ENCODE peak calls at places on chromosomes 5 and 9, in eight cellular contexts. Y, H, V, R, Q, T, B and E are unnamed samples.
A peak's percentile ranks its signal among the peaks of the same experiment; 100 is the strongest.

GRCh38 chr5:45695011-45695667 is 1.0 kb downstream of the HCN1 start:
- DNase-seq in V (peak; percentile 52), Q (peak; percentile 10), Y (no peak), H (no peak), T (no peak), R (no peak), B (no peak), E (no peak)

GRCh38 chr5:151463137-151464029 is 16.0 kb downstream of the SLC36A1 start:
- DNase-seq in B (no peak), Q (no peak), T (no peak), H (no peak), Y (no peak), V (peak; percentile 79), R (no peak), E (peak; percentile 51)

GRCh38 chr5:159178978-159179377 is 30.4 kb downstream of the RNF145 start:
- DNase-seq in Q (peak; percentile 84), Y (peak; percentile 71), V (no peak), R (no peak), T (no peak), H (peak; percentile 99), B (peak; percentile 38), E (peak; percentile 36)

GRCh38 chr9:116156621-116157314 is 3.2 kb downstream of the PAPPA start:
- DNase-seq in H (peak; percentile 65), Y (no peak), B (peak; percentile 85), T (peak; percentile 35), Q (peak; percentile 92), V (peak; percentile 74), R (peak; percentile 66), E (no peak)

GRCh38 chr9:7982907-7983306 is 183.3 kb upstream of the DMAC1 start:
- DNase-seq in Q (no peak), H (no peak), V (no peak), T (no peak), Y (no peak), B (no peak), R (no peak), E (no peak)

GRCh38 chr5:14686517-14686916 is 22.0 kb downstream of the OTULIN start:
- DNase-seq in B (no peak), V (no peak), H (no peak), Y (peak; percentile 41), T (no peak), Q (no peak), R (no peak), E (no peak)

GRCh38 chr5:40735609-40736008 is 20.2 kb downstream of the TTC33 start:
- DNase-seq in Y (no peak), B (no peak), H (no peak), Q (no peak), R (no peak), T (no peak), V (no peak), E (no peak)

GRCh38 chr9:35000535-35001284 is 11.2 kb downstream of the DNAJB5 start:
- DNase-seq in V (peak; percentile 57), T (no peak), Y (peak; percentile 44), Q (no peak), B (no peak), H (peak; percentile 55), R (no peak), E (no peak)

GRCh38 chr5:149656576-149657182 is 73.4 kb upstream of the PPARGC1B start:
- DNase-seq in V (peak; percentile 91), R (no peak), Y (peak; percentile 13), H (no peak), B (no peak), Q (peak; percentile 58), T (no peak), E (no peak)

GRCh38 chr9:118563677-118564076 is 805.6 kb downstream of the BRINP1 start:
- DNase-seq in B (no peak), T (no peak), Q (no peak), V (no peak), R (no peak), Y (no peak), H (peak; percentile 28), E (no peak)

GRCh38 chr5:121164632-121165031 is 687.0 kb upstream of the FTMT start:
- DNase-seq in T (no peak), V (no peak), Q (no peak), B (no peak), H (no peak), R (no peak), Y (no peak), E (no peak)

GRCh38 chr9:27483576-27483975 is 40.5 kb upstream of the IFNK start:
- DNase-seq in Y (no peak), R (no peak), V (no peak), T (no peak), Q (no peak), H (no peak), B (no peak), E (no peak)

GRCh38 chr9:7570107-7570720 is 229.4 kb downstream of the DMAC1 start:
- DNase-seq in Y (peak; percentile 11), B (peak; percentile 15), T (peak; percentile 6), R (no peak), V (peak; percentile 85), Q (peak; percentile 63), H (peak; percentile 16), E (peak; percentile 27)

GRCh38 chr9:130451509-130452388 is 7.0 kb downstream of the ASS1 start:
- DNase-seq in Q (peak; percentile 93), H (peak; percentile 93), R (peak; percentile 91), Y (peak; percentile 81), T (peak; percentile 62), V (peak; percentile 81), B (peak; percentile 94), E (peak; percentile 83)

GRCh38 chr9:121743441-121744001 is 92.1 kb downstream of the DAB2IP start:
- DNase-seq in V (peak; percentile 74), R (peak; percentile 91), T (peak; percentile 62), Y (no peak), Q (no peak), B (peak; percentile 86), H (peak; percentile 84), E (peak; percentile 83)

GRCh38 chr9:6049798-6050197 is 34.4 kb upstream of the RANBP6 start:
- DNase-seq in H (no peak), V (peak; percentile 65), B (no peak), Y (no peak), R (no peak), T (no peak), Q (peak; percentile 10), E (no peak)

GRCh38 chr9:38700695-38701094 is 19.2 kb downstream of the FAM240B start:
- DNase-seq in Y (peak; percentile 58), V (no peak), T (no peak), H (peak; percentile 87), B (no peak), R (no peak), Q (no peak), E (no peak)

GRCh38 chr5:17217421-17218352 is at the start of gene BASP1:
- DNase-seq in R (peak; percentile 90), V (peak; percentile 88), H (peak; percentile 85), B (peak; percentile 79), T (peak; percentile 42), Y (no peak), Q (peak; percentile 94), E (peak; percentile 85)

GRCh38 chr5:180313677-180314076 is 21.8 kb upstream of the MAPK9 start:
- DNase-seq in H (no peak), R (peak; percentile 91), V (peak; percentile 71), T (no peak), B (no peak), Y (no peak), Q (no peak), E (no peak)

GRCh38 chr5:172556262-172556661 is 84.8 kb upstream of the NEURL1B start:
- DNase-seq in T (no peak), Q (no peak), V (no peak), Y (no peak), R (no peak), B (no peak), H (peak; percentile 57), E (no peak)

DNA sequence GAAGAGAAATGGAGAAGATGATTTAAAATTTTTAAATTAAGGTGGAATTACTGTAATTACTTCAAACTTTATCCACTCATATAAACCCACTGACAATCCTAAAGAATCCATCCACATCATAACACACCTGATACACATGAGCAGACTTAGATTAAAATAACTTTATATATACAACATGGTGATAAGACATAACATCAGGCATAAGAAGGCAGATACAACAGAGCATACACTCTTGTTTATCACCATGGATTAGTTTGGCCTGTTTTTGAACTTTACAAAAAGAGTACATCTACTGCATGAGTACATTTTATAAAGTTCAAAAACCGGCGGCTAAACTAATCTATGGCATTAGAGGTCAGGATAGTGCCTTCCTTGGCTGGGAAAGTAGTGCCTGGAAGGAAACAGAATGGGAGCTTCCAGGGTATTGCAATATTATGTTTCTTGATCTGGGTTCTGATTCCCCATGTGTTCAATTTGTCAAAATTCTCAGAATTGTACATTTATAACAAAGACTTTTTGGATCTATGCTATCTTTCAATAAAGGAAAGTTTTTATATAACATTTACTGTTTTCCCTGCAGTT is 15.1 kb downstream of the RICTOR start:
- DNase-seq in Q (no peak), B (no peak), T (no peak), V (no peak), H (no peak), R (no peak), Y (no peak), E (no peak)
- H3K4me3 ChIP-seq in Q (no peak overlapping the region), B (no peak overlapping the region), T (no peak overlapping the region), V (no peak overlapping the region), H (no peak overlapping the region), R (no peak overlapping the region), Y (no peak overlapping the region), E (no peak overlapping the region)

GRCh38 chr5:75847561-75848021 is 130.4 kb upstream of the POC5 start:
- DNase-seq in B (no peak), H (no peak), V (no peak), Y (no peak), T (no peak), Q (no peak), R (no peak), E (no peak)
- H3K27ac ChIP-seq in B (no peak overlapping the region), H (no peak overlapping the region), V (no peak overlapping the region), Y (no peak overlapping the region), T (no peak overlapping the region), Q (no peak overlapping the region), R (no peak overlapping the region), E (no peak overlapping the region)

GRCh38 chr5:171315386-171315891 is 6.4 kb downstream of the TLX3 start:
- DNase-seq in Q (no peak), V (peak; percentile 59), Y (no peak), T (no peak), R (peak; percentile 59), H (no peak), B (no peak), E (no peak)
- H3K4me3 ChIP-seq in Q (no peak overlapping the region), V (peak overlapping the region; percentile 39), Y (no peak overlapping the region), T (peak overlapping the region; percentile 30), R (no peak overlapping the region), H (no peak overlapping the region), B (no peak overlapping the region), E (no peak overlapping the region)

GRCh38 chr9:22210936-22211335 is 201.8 kb upstream of the CDKN2B start:
- DNase-seq in R (no peak), Q (no peak), H (peak; percentile 63), V (no peak), B (no peak), T (no peak), Y (no peak), E (no peak)

GRCh38 chr9:22208846-22209585 is 199.9 kb upstream of the CDKN2B start:
- DNase-seq in B (no peak), Y (no peak), V (no peak), H (peak; percentile 83), Q (no peak), T (no peak), R (no peak), E (no peak)

GRCh38 chr9:22211588-22212360 is 202.7 kb upstream of the CDKN2B start:
- DNase-seq in V (no peak), T (no peak), R (no peak), Q (no peak), H (peak; percentile 97), B (no peak), Y (no peak), E (no peak)

GRCh38 chr9:22206833-22207232 is 197.7 kb upstream of the CDKN2B start:
- DNase-seq in B (no peak), H (no peak), Y (no peak), V (no peak), T (no peak), R (no peak), Q (no peak), E (no peak)

GRCh38 chr9:22210262-22210661 is 201.2 kb upstream of the CDKN2B start:
- DNase-seq in R (no peak), Y (no peak), T (no peak), B (no peak), V (no peak), H (peak; percentile 36), Q (no peak), E (no peak)
- H3K27ac ChIP-seq in R (no peak overlapping the region), Y (no peak overlapping the region), T (no peak overlapping the region), B (no peak overlapping the region), V (no peak overlapping the region), H (no peak overlapping the region), Q (no peak overlapping the region), E (no peak overlapping the region)